ENCODE peak calls at places on chromosomes 4 and X, in six cellular contexts. One of them, this sample, is unnamed.
A peak's percentile ranks its signal among the peaks of the same experiment; 100 is the strongest.

GRCh38 chr4:187178084-187178483 is 454.4 kb upstream of the FAT1 start:
- DNase-seq in Karpas-422: no peak
- DNase-seq in heart right ventricle: no peak
- DNase-seq in aorta: no peak
- DNase-seq in mammary epithelial cell: no peak
- DNase-seq in esophagus squamous epithelium: no peak
- DNase-seq in this sample: no peak

GRCh38 chr4:177964061-177964460 is 521.8 kb upstream of the AGA start:
- DNase-seq in Karpas-422: no peak
- DNase-seq in heart right ventricle: no peak
- DNase-seq in aorta: no peak
- DNase-seq in mammary epithelial cell: peak; percentile 51
- DNase-seq in esophagus squamous epithelium: no peak
- DNase-seq in this sample: no peak

GRCh38 chr4:2671267-2671895 is 84.8 kb downstream of the TNIP2 start:
- DNase-seq in Karpas-422: no peak
- DNase-seq in heart right ventricle: no peak
- DNase-seq in aorta: no peak
- DNase-seq in mammary epithelial cell: peak; percentile 29
- DNase-seq in esophagus squamous epithelium: no peak
- DNase-seq in this sample: no peak

GRCh38 chr4:88327669-88328068 is 43.3 kb upstream of the PPM1K start:
- DNase-seq in Karpas-422: no peak
- DNase-seq in heart right ventricle: no peak
- DNase-seq in aorta: no peak
- DNase-seq in mammary epithelial cell: peak; percentile 38
- DNase-seq in esophagus squamous epithelium: no peak
- DNase-seq in this sample: no peak

GRCh38 chrX:34918856-34919255 is 23.7 kb upstream of the FAM47B start:
- DNase-seq in Karpas-422: peak; percentile 41
- DNase-seq in heart right ventricle: peak; percentile 4
- DNase-seq in aorta: no peak
- DNase-seq in mammary epithelial cell: peak; percentile 39
- DNase-seq in esophagus squamous epithelium: no peak
- DNase-seq in this sample: no peak

GRCh38 chr4:112813790-112814189 is 176.8 kb downstream of the LARP7 start:
- DNase-seq in Karpas-422: no peak
- DNase-seq in heart right ventricle: no peak
- DNase-seq in aorta: no peak
- DNase-seq in mammary epithelial cell: peak; percentile 76
- DNase-seq in esophagus squamous epithelium: no peak
- DNase-seq in this sample: no peak

GRCh38 chr4:3716034-3716875 is 49.9 kb upstream of the ADRA2C start:
- DNase-seq in Karpas-422: no peak
- DNase-seq in heart right ventricle: no peak
- DNase-seq in aorta: peak; percentile 33
- DNase-seq in mammary epithelial cell: no peak
- DNase-seq in esophagus squamous epithelium: no peak
- DNase-seq in this sample: peak; percentile 49

GRCh38 chrX:84168574-84168973 is 19.4 kb downstream of the RPS6KA6 start:
- DNase-seq in Karpas-422: no peak
- DNase-seq in heart right ventricle: no peak
- DNase-seq in aorta: no peak
- DNase-seq in mammary epithelial cell: no peak
- DNase-seq in esophagus squamous epithelium: no peak
- DNase-seq in this sample: no peak

GRCh38 chr4:114200026-114200425 is 220.6 kb upstream of the ARSJ start:
- DNase-seq in Karpas-422: no peak
- DNase-seq in heart right ventricle: no peak
- DNase-seq in aorta: no peak
- DNase-seq in mammary epithelial cell: no peak
- DNase-seq in esophagus squamous epithelium: no peak
- DNase-seq in this sample: no peak

GRCh38 chrX:129559800-129560199 is 19.7 kb downstream of the OCRL start:
- DNase-seq in Karpas-422: peak; percentile 21
- DNase-seq in heart right ventricle: no peak
- DNase-seq in aorta: no peak
- DNase-seq in mammary epithelial cell: no peak
- DNase-seq in esophagus squamous epithelium: no peak
- DNase-seq in this sample: no peak

GRCh38 chr4:180617203-180617602 is 1626.0 kb upstream of the TENM3 start:
- DNase-seq in Karpas-422: no peak
- DNase-seq in heart right ventricle: no peak
- DNase-seq in aorta: no peak
- DNase-seq in mammary epithelial cell: peak; percentile 2
- DNase-seq in esophagus squamous epithelium: no peak
- DNase-seq in this sample: no peak

GRCh38 chr4:185343726-185344581 is 51.8 kb downstream of the LRP2BP start:
- DNase-seq in Karpas-422: no peak
- DNase-seq in heart right ventricle: peak; percentile 11
- DNase-seq in aorta: peak; percentile 52
- DNase-seq in mammary epithelial cell: peak; percentile 5
- DNase-seq in esophagus squamous epithelium: no peak
- DNase-seq in this sample: no peak

GRCh38 chr4:4780634-4781287 is 78.7 kb upstream of the MSX1 start:
- DNase-seq in Karpas-422: no peak
- DNase-seq in heart right ventricle: no peak
- DNase-seq in aorta: no peak
- DNase-seq in mammary epithelial cell: peak; percentile 43
- DNase-seq in esophagus squamous epithelium: no peak
- DNase-seq in this sample: no peak

GRCh38 chrX:16687514-16687913 is 25.0 kb downstream of the CTPS2 start:
- DNase-seq in Karpas-422: no peak
- DNase-seq in heart right ventricle: no peak
- DNase-seq in aorta: no peak
- DNase-seq in mammary epithelial cell: no peak
- DNase-seq in esophagus squamous epithelium: no peak
- DNase-seq in this sample: no peak

GRCh38 chr4:55819634-55820033 is at the start of gene EXOC1L:
- DNase-seq in Karpas-422: no peak
- DNase-seq in heart right ventricle: no peak
- DNase-seq in aorta: no peak
- DNase-seq in mammary epithelial cell: no peak
- DNase-seq in esophagus squamous epithelium: no peak
- DNase-seq in this sample: no peak

GRCh38 chr4:151226004-151226932 is 50.7 kb upstream of the PRSS48 start:
- DNase-seq in Karpas-422: no peak
- DNase-seq in heart right ventricle: no peak
- DNase-seq in aorta: no peak
- DNase-seq in mammary epithelial cell: peak; percentile 73
- DNase-seq in esophagus squamous epithelium: no peak
- DNase-seq in this sample: no peak

GRCh38 chr4:121794505-121795192 is 6.5 kb upstream of the EXOSC9 start:
- DNase-seq in Karpas-422: no peak
- DNase-seq in heart right ventricle: no peak
- DNase-seq in aorta: no peak
- DNase-seq in mammary epithelial cell: no peak
- DNase-seq in esophagus squamous epithelium: no peak
- DNase-seq in this sample: no peak

GRCh38 chr4:48334236-48334635 is 7.1 kb upstream of the SLAIN2 start:
- DNase-seq in Karpas-422: no peak
- DNase-seq in heart right ventricle: no peak
- DNase-seq in aorta: no peak
- DNase-seq in mammary epithelial cell: no peak
- DNase-seq in esophagus squamous epithelium: no peak
- DNase-seq in this sample: no peak

GRCh38 chr4:6362896-6363295 is 93.2 kb downstream of the WFS1 start:
- DNase-seq in Karpas-422: peak; percentile 61
- DNase-seq in heart right ventricle: no peak
- DNase-seq in aorta: no peak
- DNase-seq in mammary epithelial cell: peak; percentile 18
- DNase-seq in esophagus squamous epithelium: no peak
- DNase-seq in this sample: no peak

GRCh38 chr4:170849969-170850368 is 760.2 kb upstream of the AADAT start:
- DNase-seq in Karpas-422: no peak
- DNase-seq in heart right ventricle: no peak
- DNase-seq in aorta: no peak
- DNase-seq in mammary epithelial cell: no peak
- DNase-seq in esophagus squamous epithelium: no peak
- DNase-seq in this sample: no peak

GRCh38 chrX:112368371-112368770 is 285.8 kb upstream of the TRPC5 start:
- DNase-seq in Karpas-422: peak; percentile 43
- DNase-seq in heart right ventricle: no peak
- DNase-seq in aorta: no peak
- DNase-seq in mammary epithelial cell: no peak
- DNase-seq in esophagus squamous epithelium: no peak
- DNase-seq in this sample: no peak

GRCh38 chr4:93178279-93178678 is 650.3 kb upstream of the ATOH1 start:
- DNase-seq in Karpas-422: no peak
- DNase-seq in heart right ventricle: no peak
- DNase-seq in aorta: no peak
- DNase-seq in mammary epithelial cell: no peak
- DNase-seq in esophagus squamous epithelium: no peak
- DNase-seq in this sample: no peak

GRCh38 chr4:80053140-80053910 is 19.7 kb downstream of the ANTXR2 start:
- DNase-seq in Karpas-422: no peak
- DNase-seq in heart right ventricle: no peak
- DNase-seq in aorta: no peak
- DNase-seq in mammary epithelial cell: no peak
- DNase-seq in esophagus squamous epithelium: no peak
- DNase-seq in this sample: no peak
- H3K27ac ChIP-seq in Karpas-422: no peak overlapping the region
- H3K27ac ChIP-seq in heart right ventricle: no peak overlapping the region
- H3K27ac ChIP-seq in aorta: no peak overlapping the region
- H3K27ac ChIP-seq in mammary epithelial cell: no peak overlapping the region
- H3K27ac ChIP-seq in esophagus squamous epithelium: no peak overlapping the region
- H3K27ac ChIP-seq in this sample: no peak overlapping the region

GRCh38 chrX:150478496-150479492 is 89.6 kb upstream of the MTM1 start:
- DNase-seq in Karpas-422: peak; percentile 66
- DNase-seq in heart right ventricle: no peak
- DNase-seq in aorta: no peak
- DNase-seq in mammary epithelial cell: no peak
- DNase-seq in esophagus squamous epithelium: no peak
- DNase-seq in this sample: no peak
- H3K4me3 ChIP-seq in Karpas-422: peak overlapping the region; percentile 34
- H3K4me3 ChIP-seq in heart right ventricle: no peak overlapping the region
- H3K4me3 ChIP-seq in aorta: no peak overlapping the region
- H3K4me3 ChIP-seq in mammary epithelial cell: no peak overlapping the region
- H3K4me3 ChIP-seq in esophagus squamous epithelium: no peak overlapping the region
- H3K4me3 ChIP-seq in this sample: no peak overlapping the region

DNA sequence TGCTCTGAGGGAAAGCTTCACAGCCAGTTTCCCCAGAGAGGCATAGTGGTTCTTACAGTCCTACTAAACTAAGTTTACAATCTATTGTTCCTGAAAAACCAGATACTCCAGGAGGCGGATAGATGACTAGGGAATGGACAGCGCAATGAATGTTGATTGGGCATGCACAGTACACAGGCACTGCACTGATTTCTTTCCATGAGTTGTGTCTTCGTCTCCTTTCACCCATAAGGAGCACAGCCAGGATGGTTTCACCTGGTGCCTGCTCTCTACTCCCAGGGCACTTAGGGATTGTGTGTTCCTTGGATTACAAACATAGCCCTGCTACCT is 144.9 kb downstream of the PALLD start:
- DNase-seq in Karpas-422: no peak
- DNase-seq in heart right ventricle: no peak
- DNase-seq in aorta: no peak
- DNase-seq in mammary epithelial cell: no peak
- DNase-seq in esophagus squamous epithelium: no peak
- DNase-seq in this sample: no peak
- H3K4me1 ChIP-seq in Karpas-422: no peaks in the 10 kb centered on the region
- H3K4me1 ChIP-seq in heart right ventricle: peaks cover 63% of the 10 kb centered on the region
- H3K4me1 ChIP-seq in aorta: peaks cover 10% of the 10 kb centered on the region
- H3K4me1 ChIP-seq in mammary epithelial cell: peaks cover 4% of the 10 kb centered on the region
- H3K4me1 ChIP-seq in esophagus squamous epithelium: no peaks in the 10 kb centered on the region
- H3K4me1 ChIP-seq in this sample: no peaks in the 10 kb centered on the region

GRCh38 chr4:37188100-37188499 is 56.4 kb upstream of the NWD2 start:
- DNase-seq in Karpas-422: peak; percentile 68
- DNase-seq in heart right ventricle: no peak
- DNase-seq in aorta: no peak
- DNase-seq in mammary epithelial cell: no peak
- DNase-seq in esophagus squamous epithelium: no peak
- DNase-seq in this sample: no peak
- H3K27ac ChIP-seq in Karpas-422: no peak overlapping the region
- H3K27ac ChIP-seq in heart right ventricle: no peak overlapping the region
- H3K27ac ChIP-seq in aorta: no peak overlapping the region
- H3K27ac ChIP-seq in mammary epithelial cell: no peak overlapping the region
- H3K27ac ChIP-seq in esophagus squamous epithelium: no peak overlapping the region
- H3K27ac ChIP-seq in this sample: no peak overlapping the region

This sample was measured in spleen.